ENCODE peak calls at places on chromosomes 3 and 15, in six cellular contexts. L, F, H, I, Q and V are unnamed samples.

GRCh38 chr3:67291287-67292252 is 293.5 kb downstream of the KBTBD8 start:
- DNase-seq in H (no peak), Q (no peak), L (no peak), I (no peak), F (no peak), V (no peak)

GRCh38 chr15:40809051-40809450 is 1.8 kb upstream of the DNAJC17 start:
- DNase-seq in Q (no peak), I (no peak), L (no peak), F (no peak), H (no peak), V (no peak)

GRCh38 chr3:125246237-125246636 is 33.7 kb upstream of the SLC12A8 start:
- DNase-seq in L (no peak), F (no peak), Q (no peak), H (no peak), I (no peak), V (no peak)

GRCh38 chr3:135513106-135514063 is 452.1 kb upstream of the PPP2R3A start:
- DNase-seq in H (no peak), F (no peak), Q (peak; percentile 44), I (no peak), L (peak; percentile 30), V (no peak)

GRCh38 chr3:183385698-183386590 is 42.5 kb downstream of the MCF2L2 start:
- DNase-seq in F (peak; percentile 37), H (peak; percentile 76), L (peak; percentile 72), Q (peak; percentile 57), I (peak; percentile 19), V (peak; percentile 25)

GRCh38 chr3:117735481-117736101 is 1026.0 kb downstream of the TUSC7 start:
- DNase-seq in F (no peak), I (no peak), L (peak; percentile 64), H (no peak), Q (no peak), V (no peak)

GRCh38 chr3:54433846-54434245 is 311.5 kb downstream of the CACNA2D3 start:
- DNase-seq in F (no peak), H (no peak), L (no peak), I (no peak), Q (peak; percentile 88), V (peak; percentile 68)

GRCh38 chr3:48678056-48678455 is 7.7 kb downstream of the NCKIPSD start:
- DNase-seq in I (no peak), H (no peak), L (no peak), Q (no peak), F (no peak), V (no peak)

GRCh38 chr3:98567646-98568280 is 25.6 kb downstream of the CPOX start:
- DNase-seq in L (no peak), H (no peak), F (no peak), Q (no peak), I (no peak), V (no peak)

GRCh38 chr3:53036063-53036619 is 9.7 kb downstream of the SFMBT1 start:
- DNase-seq in F (no peak), L (no peak), Q (no peak), I (no peak), H (no peak), V (no peak)

GRCh38 chr3:119240101-119240581 is 537 bp downstream of the B4GALT4 start:
- DNase-seq in H (no peak), L (no peak), F (no peak), I (no peak), Q (peak; percentile 45), V (no peak)

GRCh38 chr3:108103971-108104797 is 13.4 kb upstream of the CD47 start:
- DNase-seq in F (no peak), H (no peak), L (no peak), Q (no peak), I (no peak), V (no peak)

GRCh38 chr3:30475038-30475808 is 131.2 kb upstream of the TGFBR2 start:
- DNase-seq in Q (no peak), H (no peak), I (no peak), F (no peak), L (no peak), V (no peak)

GRCh38 chr3:31246293-31247062 is 286.2 kb upstream of the STT3B start:
- DNase-seq in I (no peak), Q (no peak), F (no peak), H (no peak), L (no peak), V (no peak)

GRCh38 chr3:131036986-131037385 is 10.3 kb downstream of the NEK11 start:
- DNase-seq in I (no peak), H (no peak), L (no peak), Q (no peak), F (no peak), V (no peak)

GRCh38 chr15:41997845-41998244 is 23.0 kb downstream of the PLA2G4E start:
- DNase-seq in H (no peak), Q (no peak), L (no peak), I (no peak), F (no peak), V (no peak)

GRCh38 chr3:50189274-50189673 is 2.1 kb upstream of the GNAT1 start:
- DNase-seq in F (no peak), I (no peak), H (peak; percentile 23), L (peak; percentile 81), Q (peak; percentile 79), V (peak; percentile 70)

GRCh38 chr3:171491412-171491811 is 31.2 kb upstream of the TNIK start:
- DNase-seq in I (no peak), F (no peak), H (no peak), L (no peak), Q (no peak), V (no peak)

GRCh38 chr3:58242340-58242739 is 4.7 kb downstream of the ABHD6 start:
- DNase-seq in I (no peak), Q (no peak), L (no peak), F (no peak), H (no peak), V (no peak)

GRCh38 chr3:152254031-152254430 is 14.7 kb upstream of the MBNL1 start:
- DNase-seq in F (no peak), I (no peak), Q (no peak), H (no peak), L (no peak), V (no peak)

GRCh38 chr3:198080521-198081384 is 120.7 kb downstream of the LMLN start:
- DNase-seq in L (peak; percentile 24), Q (peak; percentile 85), I (peak; percentile 54), H (peak; percentile 58), F (peak; percentile 56), V (peak; percentile 61)

GRCh38 chr3:119891944-119892721 is 110.2 kb downstream of the NR1I2 start:
- DNase-seq in I (no peak), L (peak; percentile 76), H (peak; percentile 63), Q (peak; percentile 31), F (peak; percentile 19), V (peak; percentile 17)

GRCh38 chr15:67024322-67024997 is 40.9 kb upstream of the SMAD3 start:
- DNase-seq in F (no peak), L (peak; percentile 92), H (no peak), I (peak; percentile 33), Q (no peak), V (no peak)

GRCh38 chr3:147378186-147378503 is 28.2 kb downstream of the ZIC4 start:
- DNase-seq in L (no peak), Q (no peak), F (no peak), H (no peak), I (no peak), V (no peak)

GRCh38 chr3:46372492-46373359 is 2.0 kb downstream of the CCR5 start:
- DNase-seq in I (no peak), L (peak; percentile 10), H (no peak), Q (no peak), F (no peak), V (no peak)

GRCh38 chr3:102156426-102156825 is 278.4 kb upstream of the ZPLD1 start:
- DNase-seq in I (no peak), L (peak; percentile 66), F (no peak), Q (no peak), H (no peak), V (no peak)

GRCh38 chr3:184765730-184766074 is 46.3 kb upstream of the VPS8 start:
- DNase-seq in Q (no peak), F (no peak), L (no peak), H (no peak), I (no peak), V (no peak)